ENCODE peak calls at places on chromosomes 6 and 20, in ten cellular contexts. X, W, T, O, E, R, P, B, V and N are unnamed samples.

GRCh38 chr6:6910734-6911295 is 196.9 kb upstream of the RREB1 start:
- DNase-seq in P (no peak), B (no peak), O (no peak), X (no peak), T (no peak), R (no peak), E (no peak), W (no peak), V (no peak), N (no peak)

GRCh38 chr20:59006864-59007757 is at the start of gene CTSZ:
- DNase-seq in X (peak; percentile 94), E (peak; percentile 85), W (peak; percentile 90), T (peak; percentile 20), O (no peak), P (peak; percentile 67), R (peak; percentile 55), V (no peak), B (peak; percentile 85), N (peak; percentile 60)

GRCh38 chr20:40563296-40563950 is 125.6 kb downstream of the MAFB start:
- DNase-seq in P (peak; percentile 71), W (peak; percentile 93), E (no peak), O (peak; percentile 78), V (peak; percentile 6), R (peak; percentile 84), T (no peak), B (no peak), X (no peak), N (no peak)

GRCh38 chr6:25172819-25173218 is 106.4 kb upstream of the CARMIL1 start:
- DNase-seq in B (no peak), P (no peak), V (no peak), W (no peak), R (peak; percentile 95), O (peak; percentile 95), E (no peak), T (no peak), X (no peak), N (no peak)

GRCh38 chr6:17419189-17419575 is 25.8 kb downstream of the CAP2 start:
- DNase-seq in X (no peak), E (no peak), P (no peak), R (peak; percentile 32), O (no peak), T (no peak), W (no peak), V (no peak), B (no peak), N (no peak)

GRCh38 chr6:150334790-150335783 is 33.7 kb upstream of the IYD start:
- DNase-seq in T (peak; percentile 9), E (peak; percentile 52), P (no peak), X (no peak), W (no peak), B (peak; percentile 53), O (peak; percentile 55), R (peak; percentile 88), V (no peak), N (peak; percentile 57)

GRCh38 chr6:65707134-65707826 is at the start of gene EYS:
- DNase-seq in B (no peak), T (no peak), E (no peak), R (no peak), X (no peak), W (no peak), V (no peak), O (peak; percentile 15), P (no peak), N (no peak)

GRCh38 chr6:147585256-147585655 is 76.8 kb downstream of the SAMD5 start:
- DNase-seq in R (no peak), P (no peak), O (no peak), V (no peak), W (no peak), E (no peak), B (no peak), X (no peak), T (no peak), N (no peak)

GRCh38 chr6:52249078-52249477 is 4.8 kb upstream of the IL17F start:
- DNase-seq in V (no peak), B (no peak), E (no peak), O (no peak), T (no peak), X (no peak), W (no peak), P (no peak), R (no peak), N (no peak)

GRCh38 chr6:17865798-17866725 is 121.4 kb downstream of the KIF13A start:
- DNase-seq in T (no peak), E (no peak), X (no peak), O (peak; percentile 98), V (no peak), W (peak; percentile 87), R (peak; percentile 88), P (peak; percentile 39), B (no peak), N (no peak)

GRCh38 chr20:54995021-54995420 is 519.6 kb downstream of the DOK5 start:
- DNase-seq in B (no peak), R (no peak), V (no peak), W (no peak), O (no peak), P (no peak), T (no peak), X (no peak), E (no peak), N (no peak)

GRCh38 chr6:41537359-41537758 is 8.8 kb upstream of the FOXP4 start:
- DNase-seq in W (no peak), V (no peak), X (no peak), B (no peak), P (no peak), R (no peak), E (no peak), O (no peak), T (no peak), N (no peak)

GRCh38 chr20:20363449-20364015 is 4.4 kb upstream of the INSM1 start:
- DNase-seq in E (no peak), W (no peak), T (peak; percentile 22), B (peak; percentile 44), O (no peak), X (no peak), P (no peak), R (no peak), V (no peak), N (no peak)

DNA sequence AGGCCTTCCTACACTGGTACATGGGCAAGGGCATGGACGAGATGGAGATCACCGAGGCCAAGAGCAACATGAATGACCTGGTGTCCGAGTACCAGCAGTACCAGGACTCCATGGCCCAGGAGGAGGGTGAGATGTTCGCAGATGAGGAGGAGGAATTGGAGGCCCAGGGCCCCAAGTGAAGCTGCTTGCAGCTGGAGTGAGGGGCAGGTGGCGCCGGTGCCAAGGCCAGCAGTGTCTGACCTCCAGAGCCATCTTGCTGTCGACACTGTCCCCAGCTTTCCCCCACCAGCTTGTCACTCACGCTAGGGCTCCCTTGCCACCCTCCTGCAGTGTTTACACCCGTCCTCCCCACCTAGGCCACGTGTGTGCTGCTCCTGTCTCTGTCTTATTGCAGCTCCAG is 12.2 kb downstream of the GABRR2 start:
- DNase-seq in T (no peak), B (no peak), P (no peak), R (no peak), O (no peak), W (no peak), X (no peak), V (no peak), E (no peak), N (no peak)
- TF ChIP-seq CTCF in T (no peak), B (peak; percentile 14), P (no peak), R (no peak), O (no peak), W (no peak), X (no peak), V (no peak), E (no peak), N (no peak)

GRCh38 chr6:95203153-95203754 is 374.1 kb upstream of the MANEA start:
- DNase-seq in P (no peak), B (peak; percentile 18), V (no peak), W (no peak), X (no peak), T (peak; percentile 40), R (peak; percentile 31), E (peak; percentile 10), O (peak; percentile 47), N (peak; percentile 48)
- TF ChIP-seq CTCF in P (no peak), B (peak; percentile 68), V (no peak), W (no peak), X (no peak), T (peak; percentile 72), R (peak; percentile 55), E (peak; percentile 44), O (peak; percentile 75), N (peak; percentile 74)

GRCh38 chr6:13712485-13712990 is 903 bp upstream of the RANBP9 start:
- DNase-seq in T (no peak), O (no peak), B (peak; percentile 31), R (peak; percentile 78), E (no peak), X (no peak), P (no peak), W (no peak), V (no peak), N (no peak)

GRCh38 chr6:13711726-13712484 is at the start of gene RANBP9:
- DNase-seq in W (peak; percentile 97), T (peak; percentile 89), O (peak; percentile 75), R (peak; percentile 95), X (peak; percentile 98), P (peak; percentile 89), B (peak; percentile 94), E (peak; percentile 91), V (peak; percentile 59), N (peak; percentile 90)

GRCh38 chr6:13710552-13711383 is 867 bp downstream of the RANBP9 start:
- DNase-seq in E (peak; percentile 50), X (peak; percentile 93), W (peak; percentile 88), O (peak; percentile 26), V (no peak), T (peak; percentile 52), B (peak; percentile 54), R (no peak), P (peak; percentile 60), N (peak; percentile 64)

GRCh38 chr6:13709698-13710551 is 1.7 kb downstream of the RANBP9 start:
- DNase-seq in X (no peak), R (peak; percentile 49), P (no peak), T (peak; percentile 41), B (peak; percentile 44), E (no peak), O (peak; percentile 44), V (no peak), W (no peak), N (no peak)

GRCh38 chr6:13711384-13711725 is 280 bp downstream of the RANBP9 start:
- DNase-seq in E (no peak), X (peak; percentile 96), B (no peak), W (no peak), V (no peak), T (no peak), O (no peak), R (no peak), P (no peak), N (no peak)
- TF ChIP-seq CTCF in E (no peak), X (no peak), B (peak; percentile 38), W (no peak), V (no peak), T (no peak), O (peak; percentile 53), R (peak; percentile 2), P (no peak), N (no peak)

DNA sequence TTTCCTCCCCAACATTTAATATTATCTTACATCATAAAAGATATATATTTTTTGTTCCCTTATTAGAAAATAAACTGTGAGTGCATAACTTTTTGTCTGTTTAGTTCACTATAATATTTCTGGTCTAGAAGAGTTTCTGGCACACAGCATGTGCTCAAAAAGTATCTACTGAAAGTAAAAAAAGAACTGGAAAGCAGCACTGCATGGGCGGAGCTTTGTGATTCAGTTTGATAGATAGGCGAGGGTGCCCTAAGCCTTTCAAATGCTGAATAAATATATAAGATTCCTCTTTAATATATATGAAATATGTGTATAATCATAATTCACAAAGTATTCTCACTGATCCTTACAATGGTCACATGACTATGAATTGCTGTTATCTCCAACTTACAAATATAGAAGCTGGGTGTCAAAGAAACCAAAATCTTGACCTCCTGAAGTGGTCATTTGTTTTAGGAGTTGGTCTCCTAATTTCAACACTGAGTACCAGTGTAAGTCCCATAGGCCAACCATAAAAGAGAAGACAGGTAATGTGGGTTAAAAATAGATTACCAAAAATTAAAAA is 50.8 kb downstream of the OR2B2 start:
- DNase-seq in X (no peak), V (no peak), E (no peak), O (no peak), T (no peak), P (no peak), B (no peak), W (no peak), R (no peak), N (no peak)
- TF ChIP-seq CTCF in X (no peak), V (no peak), E (no peak), O (no peak), T (no peak), P (no peak), B (no peak), W (no peak), R (no peak), N (no peak)